ENCODE peak calls at places on chromosomes 16 and 17, in five cellular contexts. L is NT2/D1, C is GM12878, M is H1, G is HepG2. J is an unnamed sample.

GRCh38 chr16:81831722-81832126 is 52.6 kb downstream of the PLCG2 start:
- DNase-seq in L (peak; percentile 42), C (peak; percentile 82), G (no peak), M (no peak), J (no peak)

GRCh38 chr16:69123894-69124293 is 8.5 kb downstream of the CHTF8 start:
- DNase-seq in M (no peak), L (no peak), G (peak; percentile 85), C (no peak), J (peak; percentile 58)

GRCh38 chr17:27981978-27982377 is 60.5 kb upstream of the NLK start:
- DNase-seq in M (no peak), G (no peak), L (no peak), C (no peak), J (no peak)

GRCh38 chr16:81946206-81946605 is 65.1 kb downstream of the SDR42E1 start:
- DNase-seq in M (no peak), G (no peak), C (no peak), L (no peak), J (no peak)

GRCh38 chr17:79988163-79988971 is 47.3 kb downstream of the TBC1D16 start:
- DNase-seq in C (no peak), M (no peak), G (peak; percentile 99), L (no peak), J (no peak)

GRCh38 chr17:34305606-34306005 is 13.6 kb upstream of the CCL8 start:
- DNase-seq in C (no peak), G (no peak), L (no peak), M (no peak), J (no peak)

GRCh38 chr17:30379303-30380105 is 777 bp downstream of the CPD start:
- DNase-seq in G (no peak), C (no peak), L (no peak), M (peak; percentile 62), J (peak; percentile 9)

GRCh38 chr17:63634163-63634562 is 11.9 kb downstream of the MAP3K3 start:
- DNase-seq in C (no peak), M (no peak), L (no peak), G (no peak), J (no peak)

GRCh38 chr16:88763502-88764053 is 21.4 kb downstream of the PIEZO1 start:
- DNase-seq in G (peak; percentile 97), C (no peak), L (peak; percentile 71), M (peak; percentile 85), J (no peak)

GRCh38 chr17:77327566-77328463 is 187.0 kb downstream of the SEC14L1 start:
- DNase-seq in G (no peak), L (no peak), C (no peak), M (no peak), J (no peak)

GRCh38 chr17:77326636-77327035 is 185.9 kb downstream of the SEC14L1 start:
- DNase-seq in G (no peak), L (no peak), C (no peak), M (no peak), J (no peak)

GRCh38 chr17:77325826-77326581 is 185.2 kb downstream of the SEC14L1 start:
- DNase-seq in L (no peak), M (no peak), G (no peak), C (no peak), J (peak; percentile 2)

GRCh38 chr17:77325537-77325825 is 184.7 kb downstream of the SEC14L1 start:
- DNase-seq in L (no peak), M (no peak), G (no peak), C (no peak), J (peak; percentile 3)

GRCh38 chr17:77327181-77327565 is 186.4 kb downstream of the SEC14L1 start:
- DNase-seq in M (no peak), G (no peak), C (no peak), L (no peak), J (no peak)
- TF ChIP-seq SUZ12 in M (no peak), G (no peak), C (no peak), L (no peak), J (no peak)

GRCh38 chr17:48610282-48611211 is at the start of gene HOXB7:
- DNase-seq in G (no peak), C (no peak), L (no peak), M (no peak), J (no peak)
- TF ChIP-seq SUZ12 in G (no peak), C (no peak), L (peak; percentile 92), M (peak; percentile 99), J (no peak)

GRCh38 chr17:1470774-1471462 is 14.9 kb upstream of the CRK start:
- DNase-seq in M (no peak), G (no peak), L (no peak), C (no peak), J (no peak)
- TF ChIP-seq SUZ12 in M (no peak), G (no peak), L (no peak), C (no peak), J (no peak)

GRCh38 chr16:54933281-54934150 is 2.9 kb downstream of the IRX5 start:
- DNase-seq in M (peak; percentile 74), G (no peak), L (no peak), C (no peak), J (no peak)
- TF ChIP-seq SUZ12 in M (no peak), G (no peak), L (peak; percentile 87), C (no peak), J (no peak)